ENCODE peak calls at places on chromosomes 3 and 15, in four cellular contexts. R, E, O and C are unnamed samples.
A peak's percentile ranks its signal among the peaks of the same experiment; 100 is the strongest.

GRCh38 chr3:39724233-39724846 is 85.1 kb upstream of the MYRIP start:
- DNase-seq in O (no peak), R (no peak), E (no peak), C (no peak)

GRCh38 chr3:27110020-27110419 is 259.2 kb downstream of the NEK10 start:
- DNase-seq in O (no peak), E (no peak), R (no peak), C (no peak)

GRCh38 chr3:10299679-10300078 is 6.9 kb upstream of the GHRL start:
- DNase-seq in O (no peak), E (no peak), R (peak; percentile 26), C (no peak)

GRCh38 chr3:33941804-33942203 is 143.4 kb downstream of the PDCD6IP start:
- DNase-seq in R (no peak), E (no peak), O (no peak), C (no peak)

GRCh38 chr3:14548321-14548729 is 8.2 kb upstream of the GRIP2 start:
- DNase-seq in R (peak; percentile 87), E (no peak), O (peak; percentile 29), C (no peak)

GRCh38 chr3:190629088-190629487 is 115.2 kb downstream of the IL1RAP start:
- DNase-seq in E (no peak), O (no peak), R (no peak), C (no peak)

GRCh38 chr15:66566963-66567531 is 1.2 kb upstream of the LCTL start:
- DNase-seq in R (peak; percentile 93), E (peak; percentile 71), O (peak; percentile 52), C (no peak)

GRCh38 chr3:8490079-8490552 is 11.5 kb upstream of the LMCD1 start:
- DNase-seq in O (peak; percentile 85), R (no peak), E (no peak), C (no peak)

GRCh38 chr15:63504979-63505841 is 817 bp downstream of the USP3 start:
- DNase-seq in O (peak; percentile 42), E (peak; percentile 80), R (peak; percentile 76), C (no peak)

GRCh38 chr3:150495149-150495548 is 51.1 kb downstream of the SERP1 start:
- DNase-seq in R (no peak), E (no peak), O (no peak), C (no peak)

GRCh38 chr3:155481089-155481488 is 187.6 kb upstream of the STRIT1 start:
- DNase-seq in O (no peak), R (no peak), E (no peak), C (no peak)

GRCh38 chr15:77568014-77568959 is 64.4 kb downstream of the LINGO1 start:
- DNase-seq in R (no peak), O (no peak), E (no peak), C (no peak)

GRCh38 chr3:33170531-33170930 is 48.1 kb downstream of the SUSD5 start:
- DNase-seq in O (no peak), E (no peak), R (no peak), C (no peak)

GRCh38 chr3:71051893-71052687 is 531.4 kb downstream of the FOXP1 start:
- DNase-seq in O (peak; percentile 17), R (no peak), E (no peak), C (no peak)

GRCh38 chr15:81056276-81056675 is 55.6 kb downstream of the TLNRD1 start:
- DNase-seq in O (no peak), E (no peak), R (no peak), C (no peak)

GRCh38 chr3:33355611-33356010 is 78.4 kb downstream of the FBXL2 start:
- DNase-seq in E (no peak), R (no peak), O (no peak), C (no peak)

GRCh38 chr3:113142476-113142875 is 68.9 kb upstream of the BOC start:
- DNase-seq in O (no peak), E (no peak), R (no peak), C (no peak)

GRCh38 chr3:152320201-152320617 is 51.5 kb downstream of the MBNL1 start:
- DNase-seq in E (no peak), O (peak; percentile 70), R (no peak), C (no peak)

GRCh38 chr3:107990926-107991325 is 99.9 kb downstream of the CD47 start:
- DNase-seq in O (no peak), E (no peak), R (no peak), C (no peak)

GRCh38 chr3:27352047-27352446 is 17.1 kb downstream of the NEK10 start:
- DNase-seq in O (no peak), E (no peak), R (no peak), C (no peak)

GRCh38 chr3:148379763-148380162 is 317.9 kb upstream of the AGTR1 start:
- DNase-seq in R (no peak), E (no peak), O (peak; percentile 61), C (no peak)

GRCh38 chr3:42394579-42395288 is 15.7 kb downstream of the LYZL4 start:
- DNase-seq in E (no peak), R (no peak), O (no peak), C (peak; percentile 52)

GRCh38 chr15:41969851-41970431 is 2.4 kb downstream of the EHD4 start:
- DNase-seq in R (peak; percentile 46), E (no peak), O (peak; percentile 20), C (peak; percentile 52)

GRCh38 chr3:52121459-52121795 is 32.8 kb downstream of the POC1A start:
- DNase-seq in E (no peak), O (no peak), R (no peak), C (no peak)

GRCh38 chr15:85151861-85152260 is 170.2 kb downstream of the PDE8A start:
- DNase-seq in O (no peak), R (no peak), E (no peak), C (no peak)

GRCh38 chr15:88257311-88257901 is 867 bp upstream of the NTRK3 start:
- DNase-seq in R (peak; percentile 72), O (no peak), E (peak; percentile 55), C (no peak)

GRCh38 chr3:65268411-65268810 is 580.6 kb upstream of the ADAMTS9 start:
- DNase-seq in R (no peak), O (no peak), E (no peak), C (no peak)

GRCh38 chr15:22951381-22952280 is 28.5 kb downstream of the CYFIP1 start:
- DNase-seq in E (no peak), O (no peak), R (no peak), C (no peak)

GRCh38 chr3:113551821-113552220 is 19.5 kb downstream of the SIDT1 start:
- DNase-seq in O (no peak), R (no peak), E (no peak), C (no peak)

GRCh38 chr15:76366714-76367113 is 30.1 kb downstream of the ISL2 start:
- DNase-seq in R (no peak), O (no peak), E (no peak), C (no peak)

GRCh38 chr3:155946178-155946577 is 75.7 kb downstream of the GMPS start:
- DNase-seq in R (no peak), O (peak; percentile 77), E (no peak), C (no peak)

GRCh38 chr15:75904241-75904631 is 558 bp downstream of the FBXO22 start:
- DNase-seq in R (peak; percentile 70), O (peak; percentile 10), E (peak; percentile 71), C (no peak)

GRCh38 chr3:23867400-23867799 is 49.4 kb downstream of the NKIRAS1 start:
- DNase-seq in O (no peak), E (no peak), R (no peak), C (no peak)
- TF ChIP-seq CTCF in O (peak; percentile 35), E (no peak), R (peak; percentile 35), C (no peak)

GRCh38 chr15:61856295-61856694 is 204.0 kb downstream of the VPS13C start:
- DNase-seq in R (no peak), E (no peak), O (no peak), C (no peak)
- TF ChIP-seq CTCF in R (peak; percentile 39), E (no peak), O (peak; percentile 29), C (no peak)

GRCh38 chr3:124295358-124295757 is 303.4 kb upstream of the ROPN1 start:
- DNase-seq in R (no peak), E (no peak), O (no peak), C (no peak)

GRCh38 chr3:124298951-124299350 is 307.0 kb upstream of the ROPN1 start:
- DNase-seq in E (no peak), O (no peak), R (no peak), C (no peak)

GRCh38 chr3:124299831-124300230 is 307.9 kb upstream of the ROPN1 start:
- DNase-seq in R (no peak), E (no peak), O (no peak), C (no peak)

GRCh38 chr3:124296416-124296815 is 304.5 kb upstream of the ROPN1 start:
- DNase-seq in O (no peak), E (no peak), R (no peak), C (no peak)

DNA sequence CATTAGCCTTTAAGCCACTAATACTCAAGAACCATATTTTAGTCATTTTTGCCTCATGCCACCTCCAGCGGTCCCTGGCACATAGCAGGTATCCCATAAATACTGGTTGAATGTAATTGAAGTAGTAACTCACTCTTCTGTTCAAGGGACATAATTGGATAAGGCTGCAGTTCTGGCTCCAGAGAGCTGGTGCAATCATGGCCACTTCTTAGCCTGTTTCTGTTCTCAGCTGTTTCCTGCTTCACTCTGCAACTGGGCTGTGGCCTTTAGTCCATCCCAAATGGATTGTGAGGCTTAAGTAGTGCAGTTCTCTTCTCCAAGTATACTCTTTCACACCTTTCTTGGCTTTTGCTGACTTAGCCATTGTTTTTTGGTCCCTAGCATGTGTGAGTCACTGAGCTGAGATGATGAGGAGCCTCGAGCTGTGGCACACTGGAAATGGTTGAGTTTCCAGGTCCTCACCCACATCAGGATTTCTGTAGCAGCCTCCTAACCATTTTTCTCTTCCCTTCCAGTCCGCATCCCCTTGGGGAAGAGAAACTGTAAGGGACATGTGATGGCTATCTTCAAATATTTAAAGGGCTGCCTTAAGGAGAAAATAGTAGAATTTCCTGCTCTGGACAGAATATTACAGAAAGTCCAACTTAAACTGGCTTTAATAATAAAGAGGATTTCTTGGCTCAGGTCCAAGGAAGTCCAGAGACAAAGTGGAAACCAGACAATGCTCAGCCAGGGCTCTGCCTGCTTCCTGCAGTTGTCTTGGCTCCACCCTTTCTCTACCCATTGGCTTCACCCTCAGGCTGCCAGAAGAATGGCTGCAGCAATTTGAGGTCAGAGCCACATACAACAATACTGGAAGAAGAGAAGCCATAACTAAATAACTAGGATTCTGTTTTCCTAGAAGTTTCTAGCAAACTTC is 305.4 kb upstream of the ROPN1 start:
- DNase-seq in R (no peak), E (no peak), O (no peak), C (no peak)
- TF ChIP-seq CTCF in R (no peak), E (no peak), O (no peak), C (no peak)

DNA sequence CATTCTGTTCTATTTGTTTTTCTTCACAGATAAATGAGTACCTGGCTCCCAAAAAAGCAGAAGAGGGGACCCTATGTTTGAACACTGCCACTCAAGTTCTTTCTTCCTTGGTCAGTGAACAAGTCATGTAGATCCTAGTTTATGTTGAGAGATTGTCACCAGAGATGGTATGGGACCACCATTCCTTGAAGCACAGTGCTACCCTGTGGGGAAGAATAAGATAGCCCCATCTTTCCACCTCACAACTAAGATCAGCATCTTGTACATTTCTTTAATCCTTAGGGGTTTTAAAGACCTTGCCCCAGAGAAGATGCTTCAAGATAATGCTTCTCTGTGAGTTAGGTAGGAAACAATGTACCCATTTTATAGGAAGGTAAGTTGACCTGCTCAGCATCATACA is 233.5 kb upstream of the WNT5A start:
- DNase-seq in O (peak; percentile 35), E (no peak), R (no peak), C (no peak)
- TF ChIP-seq CTCF in O (peak; percentile 67), E (peak; percentile 5), R (peak; percentile 52), C (no peak)

GRCh38 chr15:48811325-48811938 is 563 bp upstream of the CEP152 start:
- DNase-seq in O (no peak), E (no peak), R (peak; percentile 55), C (no peak)
- TF ChIP-seq CTCF in O (peak; percentile 27), E (no peak), R (peak; percentile 52), C (no peak)

GRCh38 chr15:89707577-89707976 is 17.0 kb downstream of the WDR93 start:
- DNase-seq in O (no peak), E (no peak), R (no peak), C (no peak)
- TF ChIP-seq CTCF in O (no peak), E (no peak), R (no peak), C (no peak)